ENCODE peak calls at places on chromosomes 11 and 22, in six cellular contexts. H is neuronal stem cell, G is H1, F is IMR-90, A is mesenchymal stem cell, W is trophoblast cell. P is an unnamed sample.

GRCh38 chr22:30312053-30312452 is 14.7 kb downstream of the TBC1D10A start:
- DNase-seq in W (peak; percentile 90), H (no peak), A (peak; percentile 82), F (peak; percentile 83), G (no peak), P (no peak)

GRCh38 chr22:21641417-21641794 is 696 bp upstream of the SDF2L1 start:
- DNase-seq in G (peak; percentile 59), W (peak; percentile 77), H (no peak), A (peak; percentile 85), F (peak; percentile 55), P (peak; percentile 83)

GRCh38 chr11:16790484-16791240 is 52.2 kb downstream of the C11orf58 start:
- DNase-seq in H (no peak), A (no peak), W (no peak), G (no peak), F (no peak), P (no peak)

GRCh38 chr11:18046116-18046777 is at the start of gene TPH1:
- DNase-seq in W (no peak), F (peak; percentile 36), G (peak; percentile 75), H (peak; percentile 26), A (peak; percentile 26), P (peak; percentile 47)

GRCh38 chr11:101848262-101848661 is 66.5 kb upstream of the CEP126 start:
- DNase-seq in G (no peak), W (no peak), F (peak; percentile 44), H (no peak), A (peak; percentile 29), P (no peak)

GRCh38 chr11:61037694-61038093 is 64.6 kb upstream of the CD5 start:
- DNase-seq in W (no peak), G (no peak), F (no peak), H (no peak), A (no peak), P (no peak)

GRCh38 chr11:112797653-112798293 is 163.4 kb upstream of the NCAM1 start:
- DNase-seq in A (peak; percentile 6), F (no peak), G (peak; percentile 85), W (peak; percentile 27), H (peak; percentile 35), P (peak; percentile 84)

GRCh38 chr22:27317961-27318360 is 483.6 kb downstream of the MN1 start:
- DNase-seq in F (no peak), A (peak; percentile 72), G (no peak), H (no peak), W (no peak), P (no peak)

GRCh38 chr22:25167834-25168601 is 31.6 kb upstream of the CRYBB3 start:
- DNase-seq in W (peak; percentile 10), F (no peak), H (no peak), A (no peak), G (no peak), P (no peak)

GRCh38 chr22:20771918-20772625 is 1.8 kb upstream of the SERPIND1 start:
- DNase-seq in W (no peak), F (no peak), G (no peak), H (no peak), A (no peak), P (no peak)

GRCh38 chr11:125100136-125100535 is 11.3 kb downstream of the TMEM218 start:
- DNase-seq in H (no peak), A (no peak), W (no peak), G (no peak), F (no peak), P (no peak)

GRCh38 chr11:125105921-125106320 is 5.5 kb downstream of the TMEM218 start:
- DNase-seq in A (peak; percentile 13), G (no peak), F (peak; percentile 26), H (no peak), W (no peak), P (no peak)

GRCh38 chr11:125102025-125102424 is 9.4 kb downstream of the TMEM218 start:
- DNase-seq in F (no peak), H (no peak), G (no peak), W (no peak), A (no peak), P (no peak)

GRCh38 chr11:125101596-125101995 is 9.8 kb downstream of the TMEM218 start:
- DNase-seq in G (no peak), A (peak; percentile 73), F (no peak), H (no peak), W (no peak), P (no peak)

DNA sequence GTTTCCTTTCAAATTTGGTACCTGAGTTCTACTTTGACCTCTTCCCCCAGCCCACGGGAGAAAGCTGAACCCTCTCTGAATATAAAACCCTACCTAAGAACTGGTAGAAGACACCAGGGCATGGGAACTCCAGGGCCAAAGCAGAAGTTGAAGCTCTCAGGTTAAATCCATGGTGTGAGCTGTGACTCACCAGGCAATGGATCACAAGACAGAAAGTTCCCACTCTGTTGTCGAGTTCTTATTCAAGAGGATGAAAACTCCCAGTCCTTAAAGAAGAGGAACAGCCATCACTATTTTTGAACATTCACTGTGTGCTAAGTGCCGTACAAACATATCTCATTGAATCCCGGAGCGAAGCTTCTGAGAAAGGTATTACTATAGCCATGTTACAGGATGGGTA is 8.9 kb downstream of the TMEM218 start:
- DNase-seq in F (peak; percentile 24), A (peak; percentile 29), H (no peak), G (no peak), W (peak; percentile 26), P (no peak)
- H3K36me3 ChIP-seq in F (peaks cover 8% of the 10 kb centered on the region), A (peaks cover 36% of the 10 kb centered on the region), H (peaks cover 54% of the 10 kb centered on the region), G (peaks cover 15% of the 10 kb centered on the region), W (no peaks in the 10 kb centered on the region), P (no peaks in the 10 kb centered on the region)

DNA sequence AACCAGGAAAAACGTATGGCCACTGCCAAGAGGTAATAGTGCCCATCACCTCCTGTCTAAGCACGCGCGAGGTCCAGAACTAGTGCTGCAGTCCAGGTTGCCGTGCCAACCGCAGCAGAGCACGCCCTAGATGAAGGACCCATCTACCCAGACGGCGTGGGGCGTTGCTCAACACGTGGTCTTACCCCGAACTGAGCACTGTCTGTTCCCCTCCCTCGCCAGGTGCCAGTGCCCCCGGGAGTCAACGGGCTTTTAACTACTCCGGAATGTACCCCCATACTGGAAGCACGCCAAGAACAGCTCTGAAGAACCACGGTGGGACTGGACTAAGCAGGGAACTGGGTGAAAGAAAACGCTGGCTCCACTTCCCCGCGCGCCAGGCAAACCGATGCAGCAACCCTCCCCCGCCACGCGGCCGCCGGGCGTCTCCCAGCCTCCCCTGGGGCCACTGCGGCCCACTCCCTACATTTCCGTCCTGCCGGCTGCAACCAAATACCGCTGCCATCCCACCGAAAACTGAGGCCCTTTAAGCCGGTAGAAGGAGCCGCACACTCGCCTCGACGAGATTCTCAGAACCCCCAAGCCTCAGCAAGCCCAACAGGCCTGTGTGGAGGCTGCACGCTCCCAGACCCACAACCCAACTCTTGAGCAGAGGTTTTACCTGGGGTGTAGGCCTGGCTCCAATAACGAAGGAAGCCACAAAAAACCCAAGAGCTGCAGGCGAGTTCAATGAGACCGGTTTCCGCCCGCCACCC is at the start of gene HSPA8:
- DNase-seq in A (peak; percentile 70), F (peak; percentile 52), G (no peak), W (peak; percentile 21), H (peak; percentile 17), P (peak; percentile 61)
- H3K4me1 ChIP-seq in A (peaks cover 3% of the 10 kb centered on the region), F (peaks cover 5% of the 10 kb centered on the region), G (no peaks in the 10 kb centered on the region), W (peaks cover 5% of the 10 kb centered on the region), H (peaks cover 24% of the 10 kb centered on the region), P (peaks cover 2% of the 10 kb centered on the region)

GRCh38 chr22:36369004-36369921 is 18.5 kb downstream of the MYH9 start:
- DNase-seq in F (peak; percentile 21), A (peak; percentile 56), H (no peak), G (no peak), W (peak; percentile 78), P (peak; percentile 41)
- H4K8ac ChIP-seq in F (peak overlapping the region; percentile 15), A (peak overlapping the region; percentile 22), H (no peak overlapping the region), G (peak overlapping the region; percentile 66), W (peak overlapping the region; percentile 44), P (no peak overlapping the region)

GRCh38 chr11:10518123-10518522 is 22.9 kb downstream of the RNF141 start:
- DNase-seq in A (no peak), W (no peak), H (no peak), F (peak; percentile 25), G (no peak), P (no peak)

GRCh38 chr11:10520562-10520961 is 20.4 kb downstream of the RNF141 start:
- DNase-seq in W (no peak), F (no peak), H (no peak), G (no peak), A (no peak), P (no peak)

GRCh38 chr11:10522276-10522675 is 18.7 kb downstream of the RNF141 start:
- DNase-seq in F (no peak), W (no peak), G (no peak), H (no peak), A (no peak), P (no peak)

GRCh38 chr11:10518891-10519290 is 22.1 kb downstream of the RNF141 start:
- DNase-seq in H (no peak), G (no peak), F (no peak), W (no peak), A (no peak), P (no peak)

DNA sequence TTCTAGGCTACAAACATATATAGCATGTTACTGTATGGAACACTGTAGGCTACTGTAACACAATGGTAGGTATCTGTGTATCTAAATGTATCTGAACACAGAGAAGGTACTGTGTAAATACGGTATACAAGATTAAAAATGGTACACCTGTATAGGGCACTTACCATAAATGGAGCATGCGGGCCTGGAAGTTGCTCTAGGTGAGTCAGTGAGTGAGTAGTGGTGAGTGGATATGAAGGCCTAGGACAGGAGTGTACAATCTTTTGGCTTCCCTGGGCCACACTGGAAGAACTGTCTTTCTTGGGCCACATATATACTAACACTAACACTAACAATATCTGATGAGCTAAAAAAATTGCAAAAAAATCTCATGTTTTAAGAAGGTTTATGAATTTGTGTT is 21.4 kb downstream of the RNF141 start:
- DNase-seq in G (no peak), H (no peak), F (no peak), A (no peak), W (no peak), P (no peak)
- H3K36me3 ChIP-seq in G (peaks cover 4% of the 10 kb centered on the region), H (peaks cover 64% of the 10 kb centered on the region), F (peaks cover 12% of the 10 kb centered on the region), A (peaks cover 88% of the 10 kb centered on the region), W (peaks cover 6% of the 10 kb centered on the region), P (no peaks in the 10 kb centered on the region)

GRCh38 chr22:22856885-22857606 is 30.6 kb upstream of the IGLL5 start:
- DNase-seq in H (no peak), F (no peak), W (no peak), A (no peak), G (no peak), P (no peak)

GRCh38 chr22:22857607-22858558 is 29.7 kb upstream of the IGLL5 start:
- DNase-seq in F (no peak), H (no peak), W (no peak), G (no peak), A (no peak), P (no peak)

GRCh38 chr22:22855617-22856308 is 31.9 kb upstream of the IGLL5 start:
- DNase-seq in G (peak; percentile 73), W (peak; percentile 26), A (no peak), F (no peak), H (no peak), P (peak; percentile 54)

GRCh38 chr22:22855085-22855484 is 32.5 kb upstream of the IGLL5 start:
- DNase-seq in G (no peak), H (no peak), W (no peak), A (no peak), F (no peak), P (no peak)

GRCh38 chr22:22856364-22856763 is 31.3 kb upstream of the IGLL5 start:
- DNase-seq in F (no peak), W (no peak), G (no peak), A (no peak), H (no peak), P (no peak)
- H3K4me1 ChIP-seq in F (no peaks in the 10 kb centered on the region), W (no peaks in the 10 kb centered on the region), G (no peaks in the 10 kb centered on the region), A (no peaks in the 10 kb centered on the region), H (peaks cover 4% of the 10 kb centered on the region), P (no peaks in the 10 kb centered on the region)

P was measured in mesendoderm.